ENCODE peak calls at places on chromosomes 13 and 19, in nine cellular contexts. One of them, this sample, is unnamed.

GRCh38 chr19:36140289-36141038 is 598 bp downstream of the CAPNS1 start:
- DNase-seq in SK-N-SH: peak; percentile 88
- DNase-seq in endodermal cell: peak; percentile 87
- DNase-seq in PC-3: peak; percentile 64
- DNase-seq in astrocyte of the spinal cord: peak; percentile 65
- DNase-seq in AG09309: no peak
- DNase-seq in heart right ventricle: peak; percentile 38
- DNase-seq in fibroblast of the aortic adventitia: peak; percentile 42
- DNase-seq in OCI-LY7: peak; percentile 82
- DNase-seq in this sample: peak; percentile 41

GRCh38 chr19:35959040-35959967 is 23.1 kb downstream of the LRFN3 start:
- DNase-seq in heart right ventricle: peak; percentile 49
- DNase-seq in fibroblast of the aortic adventitia: no peak
- DNase-seq in OCI-LY7: no peak
- DNase-seq in astrocyte of the spinal cord: no peak
- DNase-seq in AG09309: no peak
- DNase-seq in endodermal cell: peak; percentile 71
- DNase-seq in SK-N-SH: peak; percentile 63
- DNase-seq in PC-3: no peak
- DNase-seq in this sample: no peak

GRCh38 chr13:111948281-111948680 is 118.7 kb upstream of the SOX1 start:
- DNase-seq in OCI-LY7: no peak
- DNase-seq in AG09309: no peak
- DNase-seq in fibroblast of the aortic adventitia: no peak
- DNase-seq in astrocyte of the spinal cord: no peak
- DNase-seq in endodermal cell: no peak
- DNase-seq in SK-N-SH: no peak
- DNase-seq in PC-3: no peak
- DNase-seq in heart right ventricle: no peak
- DNase-seq in this sample: no peak

GRCh38 chr19:21328402-21328801 is 808 bp downstream of the ZNF708 start:
- DNase-seq in astrocyte of the spinal cord: no peak
- DNase-seq in AG09309: no peak
- DNase-seq in fibroblast of the aortic adventitia: peak; percentile 9
- DNase-seq in SK-N-SH: peak; percentile 26
- DNase-seq in OCI-LY7: peak; percentile 44
- DNase-seq in PC-3: no peak
- DNase-seq in endodermal cell: peak; percentile 56
- DNase-seq in heart right ventricle: no peak
- DNase-seq in this sample: no peak

GRCh38 chr13:112904436-112904960 is 64.5 kb upstream of the MCF2L start:
- DNase-seq in fibroblast of the aortic adventitia: no peak
- DNase-seq in OCI-LY7: no peak
- DNase-seq in astrocyte of the spinal cord: no peak
- DNase-seq in AG09309: no peak
- DNase-seq in PC-3: no peak
- DNase-seq in heart right ventricle: no peak
- DNase-seq in endodermal cell: peak; percentile 40
- DNase-seq in SK-N-SH: no peak
- DNase-seq in this sample: no peak

GRCh38 chr19:8257052-8257443 is 47.9 kb downstream of the CERS4 start:
- DNase-seq in SK-N-SH: no peak
- DNase-seq in heart right ventricle: no peak
- DNase-seq in AG09309: no peak
- DNase-seq in PC-3: no peak
- DNase-seq in fibroblast of the aortic adventitia: no peak
- DNase-seq in endodermal cell: no peak
- DNase-seq in OCI-LY7: no peak
- DNase-seq in astrocyte of the spinal cord: no peak
- DNase-seq in this sample: no peak

GRCh38 chr19:17448190-17448967 is at the start of gene TMEM221:
- DNase-seq in endodermal cell: peak; percentile 86
- DNase-seq in OCI-LY7: peak; percentile 18
- DNase-seq in fibroblast of the aortic adventitia: no peak
- DNase-seq in astrocyte of the spinal cord: no peak
- DNase-seq in SK-N-SH: peak; percentile 86
- DNase-seq in AG09309: no peak
- DNase-seq in PC-3: peak; percentile 54
- DNase-seq in heart right ventricle: peak; percentile 61
- DNase-seq in this sample: no peak

GRCh38 chr13:88601949-88602348 is 930.8 kb downstream of the SLITRK5 start:
- DNase-seq in OCI-LY7: no peak
- DNase-seq in astrocyte of the spinal cord: no peak
- DNase-seq in PC-3: peak; percentile 30
- DNase-seq in fibroblast of the aortic adventitia: no peak
- DNase-seq in AG09309: no peak
- DNase-seq in endodermal cell: no peak
- DNase-seq in SK-N-SH: no peak
- DNase-seq in heart right ventricle: no peak
- DNase-seq in this sample: no peak

GRCh38 chr19:17385878-17386611 is 8.0 kb downstream of the CCDC194 start:
- DNase-seq in OCI-LY7: peak; percentile 74
- DNase-seq in PC-3: peak; percentile 62
- DNase-seq in astrocyte of the spinal cord: peak; percentile 54
- DNase-seq in heart right ventricle: peak; percentile 72
- DNase-seq in fibroblast of the aortic adventitia: peak; percentile 55
- DNase-seq in AG09309: no peak
- DNase-seq in endodermal cell: peak; percentile 92
- DNase-seq in SK-N-SH: peak; percentile 88
- DNase-seq in this sample: peak; percentile 23

GRCh38 chr19:34837262-34837661 is 64.2 kb upstream of the ZNF599 start:
- DNase-seq in heart right ventricle: peak; percentile 59
- DNase-seq in fibroblast of the aortic adventitia: no peak
- DNase-seq in OCI-LY7: no peak
- DNase-seq in endodermal cell: no peak
- DNase-seq in AG09309: no peak
- DNase-seq in SK-N-SH: peak; percentile 89
- DNase-seq in astrocyte of the spinal cord: no peak
- DNase-seq in PC-3: no peak
- DNase-seq in this sample: no peak

GRCh38 chr19:13693933-13694332 is 70.4 kb upstream of the MRI1 start:
- DNase-seq in OCI-LY7: no peak
- DNase-seq in SK-N-SH: no peak
- DNase-seq in astrocyte of the spinal cord: no peak
- DNase-seq in PC-3: no peak
- DNase-seq in endodermal cell: no peak
- DNase-seq in fibroblast of the aortic adventitia: no peak
- DNase-seq in AG09309: no peak
- DNase-seq in heart right ventricle: no peak
- DNase-seq in this sample: no peak

GRCh38 chr13:110113284-110113764 is 193.6 kb downstream of the COL4A1 start:
- DNase-seq in fibroblast of the aortic adventitia: peak; percentile 58
- DNase-seq in heart right ventricle: no peak
- DNase-seq in PC-3: peak; percentile 73
- DNase-seq in AG09309: no peak
- DNase-seq in astrocyte of the spinal cord: peak; percentile 86
- DNase-seq in SK-N-SH: no peak
- DNase-seq in endodermal cell: no peak
- DNase-seq in OCI-LY7: no peak
- DNase-seq in this sample: peak; percentile 64

GRCh38 chr13:52348983-52349780 is 56.8 kb downstream of the THSD1 start:
- DNase-seq in SK-N-SH: no peak
- DNase-seq in endodermal cell: no peak
- DNase-seq in fibroblast of the aortic adventitia: peak; percentile 74
- DNase-seq in astrocyte of the spinal cord: peak; percentile 57
- DNase-seq in AG09309: peak; percentile 74
- DNase-seq in PC-3: peak; percentile 69
- DNase-seq in heart right ventricle: no peak
- DNase-seq in OCI-LY7: no peak
- DNase-seq in this sample: peak; percentile 80

GRCh38 chr13:25738342-25738771 is 313.5 kb downstream of the SHISA2 start:
- DNase-seq in SK-N-SH: peak; percentile 34
- DNase-seq in OCI-LY7: peak; percentile 5
- DNase-seq in astrocyte of the spinal cord: peak; percentile 78
- DNase-seq in fibroblast of the aortic adventitia: peak; percentile 19
- DNase-seq in heart right ventricle: no peak
- DNase-seq in endodermal cell: no peak
- DNase-seq in PC-3: no peak
- DNase-seq in AG09309: no peak
- DNase-seq in this sample: peak; percentile 25

GRCh38 chr13:39284801-39285388 is 246.6 kb downstream of the NHLRC3 start:
- DNase-seq in PC-3: no peak
- DNase-seq in astrocyte of the spinal cord: no peak
- DNase-seq in AG09309: no peak
- DNase-seq in heart right ventricle: no peak
- DNase-seq in fibroblast of the aortic adventitia: no peak
- DNase-seq in SK-N-SH: no peak
- DNase-seq in OCI-LY7: no peak
- DNase-seq in endodermal cell: peak; percentile 54
- DNase-seq in this sample: no peak

GRCh38 chr19:18898533-18899408 is 2.8 kb upstream of the CERS1 start:
- DNase-seq in astrocyte of the spinal cord: no peak
- DNase-seq in heart right ventricle: no peak
- DNase-seq in PC-3: no peak
- DNase-seq in fibroblast of the aortic adventitia: no peak
- DNase-seq in endodermal cell: no peak
- DNase-seq in OCI-LY7: no peak
- DNase-seq in AG09309: no peak
- DNase-seq in SK-N-SH: no peak
- DNase-seq in this sample: no peak

GRCh38 chr13:31001647-31002046 is 69.2 kb downstream of the TEX26 start:
- DNase-seq in SK-N-SH: no peak
- DNase-seq in astrocyte of the spinal cord: no peak
- DNase-seq in AG09309: no peak
- DNase-seq in PC-3: no peak
- DNase-seq in fibroblast of the aortic adventitia: peak; percentile 58
- DNase-seq in heart right ventricle: no peak
- DNase-seq in endodermal cell: peak; percentile 35
- DNase-seq in OCI-LY7: no peak
- DNase-seq in this sample: no peak

GRCh38 chr19:57887195-57887941 is 1.5 kb downstream of the ZNF814 start:
- DNase-seq in PC-3: no peak
- DNase-seq in heart right ventricle: no peak
- DNase-seq in AG09309: no peak
- DNase-seq in astrocyte of the spinal cord: no peak
- DNase-seq in SK-N-SH: no peak
- DNase-seq in endodermal cell: peak; percentile 77
- DNase-seq in OCI-LY7: no peak
- DNase-seq in fibroblast of the aortic adventitia: peak; percentile 31
- DNase-seq in this sample: no peak

GRCh38 chr13:101416181-101417042 is at the start of gene NALCN:
- DNase-seq in endodermal cell: peak; percentile 78
- DNase-seq in astrocyte of the spinal cord: peak; percentile 27
- DNase-seq in OCI-LY7: no peak
- DNase-seq in AG09309: no peak
- DNase-seq in heart right ventricle: peak; percentile 39
- DNase-seq in fibroblast of the aortic adventitia: peak; percentile 13
- DNase-seq in PC-3: peak; percentile 39
- DNase-seq in SK-N-SH: peak; percentile 82
- DNase-seq in this sample: no peak

GRCh38 chr13:33284916-33285315 is 639 bp downstream of the STARD13 start:
- DNase-seq in fibroblast of the aortic adventitia: peak; percentile 40
- DNase-seq in PC-3: peak; percentile 53
- DNase-seq in endodermal cell: no peak
- DNase-seq in OCI-LY7: no peak
- DNase-seq in astrocyte of the spinal cord: peak; percentile 47
- DNase-seq in SK-N-SH: no peak
- DNase-seq in heart right ventricle: no peak
- DNase-seq in AG09309: no peak
- DNase-seq in this sample: no peak
- H3K4me3 ChIP-seq in fibroblast of the aortic adventitia: peak overlapping the region; percentile 93
- H3K4me3 ChIP-seq in PC-3: peak overlapping the region; percentile 83
- H3K4me3 ChIP-seq in endodermal cell: peak overlapping the region; percentile 80
- H3K4me3 ChIP-seq in OCI-LY7: no peak overlapping the region
- H3K4me3 ChIP-seq in astrocyte of the spinal cord: peak overlapping the region; percentile 77
- H3K4me3 ChIP-seq in SK-N-SH: peak overlapping the region; percentile 66
- H3K4me3 ChIP-seq in heart right ventricle: peak overlapping the region; percentile 74
- H3K4me3 ChIP-seq in AG09309: peak overlapping the region; percentile 85
- H3K4me3 ChIP-seq in this sample: peak overlapping the region; percentile 96

GRCh38 chr19:2461751-2462634 is 5.2 kb upstream of the LMNB2 start:
- DNase-seq in endodermal cell: peak; percentile 81
- DNase-seq in astrocyte of the spinal cord: peak; percentile 78
- DNase-seq in AG09309: no peak
- DNase-seq in OCI-LY7: peak; percentile 77
- DNase-seq in PC-3: peak; percentile 81
- DNase-seq in heart right ventricle: peak; percentile 68
- DNase-seq in SK-N-SH: peak; percentile 92
- DNase-seq in fibroblast of the aortic adventitia: peak; percentile 51
- DNase-seq in this sample: peak; percentile 50
- TF ChIP-seq CTCF in endodermal cell: peak; percentile 16
- TF ChIP-seq CTCF in astrocyte of the spinal cord: peak; percentile 39
- TF ChIP-seq CTCF in AG09309: peak; percentile 25
- TF ChIP-seq CTCF in OCI-LY7: no peak
- TF ChIP-seq CTCF in PC-3: no peak
- TF ChIP-seq CTCF in heart right ventricle: peak; percentile 20
- TF ChIP-seq CTCF in SK-N-SH: peak; percentile 35
- TF ChIP-seq CTCF in fibroblast of the aortic adventitia: peak; percentile 44
- TF ChIP-seq CTCF in this sample: peak; percentile 39

GRCh38 chr13:67231481-67231940 is 1.4 kb upstream of the PCDH9 start:
- DNase-seq in OCI-LY7: peak; percentile 19
- DNase-seq in heart right ventricle: no peak
- DNase-seq in PC-3: no peak
- DNase-seq in fibroblast of the aortic adventitia: peak; percentile 29
- DNase-seq in SK-N-SH: no peak
- DNase-seq in endodermal cell: no peak
- DNase-seq in astrocyte of the spinal cord: no peak
- DNase-seq in AG09309: no peak
- DNase-seq in this sample: no peak

GRCh38 chr13:67230243-67230773 is at the start of gene PCDH9:
- DNase-seq in AG09309: peak; percentile 78
- DNase-seq in SK-N-SH: peak; percentile 96
- DNase-seq in endodermal cell: peak; percentile 99
- DNase-seq in heart right ventricle: peak; percentile 95
- DNase-seq in fibroblast of the aortic adventitia: peak; percentile 96
- DNase-seq in OCI-LY7: peak; percentile 90
- DNase-seq in astrocyte of the spinal cord: peak; percentile 99
- DNase-seq in PC-3: peak; percentile 89
- DNase-seq in this sample: peak; percentile 95

GRCh38 chr13:67229438-67230242 is 496 bp downstream of the PCDH9 start:
- DNase-seq in AG09309: no peak
- DNase-seq in SK-N-SH: peak; percentile 16
- DNase-seq in OCI-LY7: peak; percentile 35
- DNase-seq in fibroblast of the aortic adventitia: no peak
- DNase-seq in endodermal cell: peak; percentile 64
- DNase-seq in PC-3: peak; percentile 6
- DNase-seq in heart right ventricle: no peak
- DNase-seq in astrocyte of the spinal cord: no peak
- DNase-seq in this sample: no peak

GRCh38 chr13:67230774-67231480 is 791 bp upstream of the PCDH9 start:
- DNase-seq in PC-3: peak; percentile 35
- DNase-seq in endodermal cell: peak; percentile 84
- DNase-seq in astrocyte of the spinal cord: peak; percentile 78
- DNase-seq in heart right ventricle: peak; percentile 61
- DNase-seq in SK-N-SH: peak; percentile 69
- DNase-seq in AG09309: no peak
- DNase-seq in fibroblast of the aortic adventitia: peak; percentile 73
- DNase-seq in OCI-LY7: peak; percentile 42
- DNase-seq in this sample: peak; percentile 52

GRCh38 chr13:67232384-67232783 is 2.2 kb upstream of the PCDH9 start:
- DNase-seq in SK-N-SH: no peak
- DNase-seq in endodermal cell: no peak
- DNase-seq in fibroblast of the aortic adventitia: no peak
- DNase-seq in PC-3: no peak
- DNase-seq in heart right ventricle: no peak
- DNase-seq in AG09309: no peak
- DNase-seq in astrocyte of the spinal cord: no peak
- DNase-seq in OCI-LY7: no peak
- DNase-seq in this sample: no peak
- H3K4me3 ChIP-seq in SK-N-SH: no peak overlapping the region
- H3K4me3 ChIP-seq in endodermal cell: no peak overlapping the region
- H3K4me3 ChIP-seq in fibroblast of the aortic adventitia: no peak overlapping the region
- H3K4me3 ChIP-seq in PC-3: no peak overlapping the region
- H3K4me3 ChIP-seq in heart right ventricle: peak overlapping the region; percentile 81
- H3K4me3 ChIP-seq in AG09309: no peak overlapping the region
- H3K4me3 ChIP-seq in astrocyte of the spinal cord: no peak overlapping the region
- H3K4me3 ChIP-seq in OCI-LY7: no peak overlapping the region
- H3K4me3 ChIP-seq in this sample: no peak overlapping the region

GRCh38 chr19:32318884-32319520 is 26.4 kb upstream of the ZNF507 start:
- DNase-seq in OCI-LY7: peak; percentile 9
- DNase-seq in SK-N-SH: peak; percentile 64
- DNase-seq in heart right ventricle: no peak
- DNase-seq in astrocyte of the spinal cord: no peak
- DNase-seq in fibroblast of the aortic adventitia: no peak
- DNase-seq in PC-3: peak; percentile 23
- DNase-seq in endodermal cell: peak; percentile 90
- DNase-seq in AG09309: no peak
- DNase-seq in this sample: no peak
- TF ChIP-seq CTCF in OCI-LY7: peak; percentile 55
- TF ChIP-seq CTCF in SK-N-SH: peak; percentile 20
- TF ChIP-seq CTCF in heart right ventricle: peak; percentile 34
- TF ChIP-seq CTCF in astrocyte of the spinal cord: peak; percentile 7
- TF ChIP-seq CTCF in fibroblast of the aortic adventitia: no peak
- TF ChIP-seq CTCF in PC-3: peak; percentile 33
- TF ChIP-seq CTCF in endodermal cell: peak; percentile 68
- TF ChIP-seq CTCF in AG09309: peak; percentile 19
- TF ChIP-seq CTCF in this sample: peak; percentile 3